ENCODE peak calls at places on chromosomes 3 and 15, in five cellular contexts. F is iPS DF 19.7, E is astrocyte of the cerebellum, B is C1 segment of cervical spinal cord, T is Panc1. O is an unnamed sample.

GRCh38 chr3:108598375-108598774 is 8.9 kb downstream of the DZIP3 start:
- DNase-seq in F (no peak), E (no peak), B (no peak), T (no peak), O (no peak)

GRCh38 chr15:99361541-99362185 is 110.4 kb downstream of the LRRC28 start:
- DNase-seq in F (no peak), E (no peak), B (no peak), T (no peak), O (no peak)

GRCh38 chr3:132635052-132635451 is 24.6 kb downstream of the ACAD11 start:
- DNase-seq in F (no peak), E (no peak), B (no peak), T (no peak), O (no peak)

GRCh38 chr3:75294124-75294523 is 370.0 kb upstream of the FRG2C start:
- DNase-seq in F (no peak), E (peak), B (no peak), T (no peak), O (peak)

GRCh38 chr15:70505411-70505919 is 257.9 kb downstream of the UACA start:
- DNase-seq in F (no peak), E (peak), B (no peak), T (peak), O (no peak)

GRCh38 chr3:156483961-156484787 is 70.7 kb downstream of the SSR3 start:
- DNase-seq in F (no peak), E (peak), B (no peak), T (no peak), O (no peak)

GRCh38 chr3:101423984-101424888 is 88.8 kb downstream of the SENP7 start:
- DNase-seq in F (no peak), E (no peak), B (no peak), T (no peak), O (no peak)

GRCh38 chr15:60582370-60583036 is 103.6 kb upstream of the ICE2 start:
- DNase-seq in F (no peak), E (no peak), B (no peak), T (no peak), O (no peak)

GRCh38 chr15:25789616-25790002 is 73.5 kb downstream of the ATP10A start:
- DNase-seq in F (no peak), E (no peak), B (no peak), T (no peak), O (no peak)

GRCh38 chr15:62934236-62934971 is 108.1 kb upstream of the TPM1 start:
- DNase-seq in F (no peak), E (no peak), B (no peak), T (no peak), O (no peak)

O was measured in iPS DF 6.9.